ENCODE peak calls at places on chromosomes 16 and 17, in seven cellular contexts. E, Q, W, H, U, K and R are unnamed samples.

GRCh38 chr17:58333396-58334207 is 5.0 kb upstream of the TSPOAP1 start:
- DNase-seq in E (no peak), U (peak; percentile 30), H (no peak), W (no peak), Q (no peak), K (no peak), R (no peak)

GRCh38 chr16:78505544-78506371 is 406.3 kb downstream of the WWOX start:
- DNase-seq in U (no peak), H (peak; percentile 80), W (peak; percentile 14), E (peak; percentile 49), Q (no peak), K (no peak), R (no peak)

GRCh38 chr16:49262501-49262900 is 19.1 kb downstream of the CBLN1 start:
- DNase-seq in K (no peak), E (no peak), U (no peak), W (no peak), H (no peak), Q (no peak), R (no peak)

GRCh38 chr16:69909760-69910159 is 41.4 kb upstream of the CLEC18A start:
- DNase-seq in K (no peak), H (no peak), W (no peak), Q (no peak), E (no peak), U (no peak), R (no peak)

GRCh38 chr17:7380321-7380720 is 568 bp upstream of the TNK1 start:
- DNase-seq in H (no peak), E (no peak), Q (no peak), K (no peak), W (no peak), U (peak; percentile 54), R (no peak)

GRCh38 chr16:73107371-73107770 is 59.4 kb upstream of the ZFHX3 start:
- DNase-seq in K (no peak), W (no peak), U (no peak), H (no peak), Q (no peak), E (no peak), R (no peak)

GRCh38 chr16:4846503-4846900 is 586 bp downstream of the GLYR1 start:
- DNase-seq in Q (no peak), K (no peak), U (peak; percentile 42), W (peak; percentile 22), E (no peak), H (peak; percentile 35), R (peak; percentile 77)

GRCh38 chr16:49492090-49492801 is 118.6 kb downstream of the C16orf78 start:
- DNase-seq in H (no peak), K (no peak), W (peak; percentile 73), E (peak; percentile 92), Q (no peak), U (peak; percentile 94), R (no peak)

GRCh38 chr17:76716146-76716833 is 5.5 kb upstream of the MXRA7 start:
- DNase-seq in K (no peak), W (peak; percentile 79), Q (no peak), U (no peak), E (no peak), H (no peak), R (no peak)

GRCh38 chr16:54242199-54242598 is 44.4 kb downstream of the IRX3 start:
- DNase-seq in U (peak; percentile 36), K (no peak), Q (peak; percentile 41), W (peak; percentile 53), H (peak; percentile 53), E (peak; percentile 67), R (peak; percentile 73)

GRCh38 chr17:67260051-67260987 is 15.3 kb upstream of the HELZ start:
- DNase-seq in Q (no peak), E (no peak), W (no peak), K (no peak), H (peak; percentile 77), U (no peak), R (no peak)

GRCh38 chr16:30953111-30953510 is 4.2 kb downstream of the ORAI3 start:
- DNase-seq in Q (no peak), U (no peak), E (no peak), W (no peak), K (no peak), H (no peak), R (no peak)

GRCh38 chr17:49031965-49032928 is 35.1 kb downstream of the IGF2BP1 start:
- DNase-seq in Q (peak; percentile 82), E (peak; percentile 60), U (peak; percentile 88), K (peak; percentile 16), H (peak; percentile 86), W (peak; percentile 85), R (peak; percentile 90)

GRCh38 chr17:45022655-45023339 is 28.6 kb downstream of the DCAKD start:
- DNase-seq in E (no peak), W (no peak), Q (no peak), H (no peak), K (peak; percentile 45), U (no peak), R (no peak)

GRCh38 chr17:36544049-36544319 is 735 bp upstream of the GGNBP2 start:
- DNase-seq in E (no peak), W (peak; percentile 35), Q (no peak), K (peak; percentile 27), U (no peak), H (peak; percentile 14), R (peak; percentile 41)

GRCh38 chr17:49914096-49914490 is 54.9 kb upstream of the DLX4 start:
- DNase-seq in W (no peak), Q (no peak), K (no peak), U (no peak), E (no peak), H (no peak), R (no peak)

GRCh38 chr16:11297492-11298142 is 16.5 kb upstream of the PRM1 start:
- DNase-seq in Q (no peak), H (peak; percentile 67), U (peak; percentile 87), W (peak; percentile 71), E (peak; percentile 66), K (peak; percentile 92), R (peak; percentile 67)

GRCh38 chr17:47928415-47928814 is 13.0 kb upstream of the PNPO start:
- DNase-seq in Q (no peak), H (no peak), W (no peak), E (no peak), K (no peak), U (no peak), R (no peak)

GRCh38 chr17:1870592-1870991 is 40.8 kb downstream of the RPA1 start:
- DNase-seq in W (no peak), E (no peak), U (no peak), K (no peak), H (no peak), Q (no peak), R (no peak)

GRCh38 chr17:83152745-83153611 is 73.6 kb downstream of the METRNL start:
- DNase-seq in H (no peak), K (no peak), W (peak; percentile 4), U (peak; percentile 34), E (no peak), Q (no peak), R (no peak)

GRCh38 chr16:20956319-20956718 is 55.7 kb downstream of the LYRM1 start:
- DNase-seq in Q (no peak), K (no peak), W (no peak), E (no peak), H (no peak), U (no peak), R (peak; percentile 34)

GRCh38 chr17:71252446-71252845 is 868.4 kb upstream of the SOX9 start:
- DNase-seq in E (no peak), U (no peak), W (no peak), K (no peak), H (no peak), Q (no peak), R (no peak)

GRCh38 chr17:71251276-71251675 is 869.5 kb upstream of the SOX9 start:
- DNase-seq in H (no peak), E (no peak), W (no peak), Q (no peak), U (no peak), K (no peak), R (no peak)

GRCh38 chr17:71247455-71248015 is 873.3 kb upstream of the SOX9 start:
- DNase-seq in K (no peak), E (no peak), U (no peak), H (no peak), W (no peak), Q (no peak), R (no peak)

GRCh38 chr17:71251936-71252335 is 868.9 kb upstream of the SOX9 start:
- DNase-seq in E (no peak), Q (no peak), H (no peak), K (no peak), U (no peak), W (no peak), R (no peak)
- TF ChIP-seq JUND in E (no peak), Q (no peak), H (no peak), K (no peak), U (no peak), W (no peak), R (no peak)

DNA sequence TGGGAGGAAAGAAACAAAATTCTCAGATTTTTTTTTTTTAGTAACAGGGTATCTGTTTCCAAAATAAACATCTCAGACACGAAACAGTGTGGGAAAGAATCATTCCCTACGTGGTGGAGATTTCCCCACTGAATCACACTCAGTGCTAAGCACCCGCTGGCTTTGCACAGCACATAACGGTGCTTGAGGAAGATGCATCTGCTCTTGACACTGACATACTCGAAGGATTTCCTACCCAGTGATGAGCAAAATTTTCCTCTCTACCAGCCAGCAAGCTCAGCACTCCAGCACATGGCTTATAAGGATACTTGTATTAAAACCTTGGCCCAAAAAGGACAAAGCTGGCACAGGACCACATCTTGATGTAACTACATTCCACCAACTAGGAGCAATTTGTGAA is 59.1 kb downstream of the ANKFY1 start:
- DNase-seq in W (no peak), Q (no peak), E (no peak), H (no peak), K (no peak), U (no peak), R (peak; percentile 12)
- TF ChIP-seq JUND in W (no peak), Q (no peak), E (no peak), H (no peak), K (no peak), U (peak; percentile 32), R (no peak)

DNA sequence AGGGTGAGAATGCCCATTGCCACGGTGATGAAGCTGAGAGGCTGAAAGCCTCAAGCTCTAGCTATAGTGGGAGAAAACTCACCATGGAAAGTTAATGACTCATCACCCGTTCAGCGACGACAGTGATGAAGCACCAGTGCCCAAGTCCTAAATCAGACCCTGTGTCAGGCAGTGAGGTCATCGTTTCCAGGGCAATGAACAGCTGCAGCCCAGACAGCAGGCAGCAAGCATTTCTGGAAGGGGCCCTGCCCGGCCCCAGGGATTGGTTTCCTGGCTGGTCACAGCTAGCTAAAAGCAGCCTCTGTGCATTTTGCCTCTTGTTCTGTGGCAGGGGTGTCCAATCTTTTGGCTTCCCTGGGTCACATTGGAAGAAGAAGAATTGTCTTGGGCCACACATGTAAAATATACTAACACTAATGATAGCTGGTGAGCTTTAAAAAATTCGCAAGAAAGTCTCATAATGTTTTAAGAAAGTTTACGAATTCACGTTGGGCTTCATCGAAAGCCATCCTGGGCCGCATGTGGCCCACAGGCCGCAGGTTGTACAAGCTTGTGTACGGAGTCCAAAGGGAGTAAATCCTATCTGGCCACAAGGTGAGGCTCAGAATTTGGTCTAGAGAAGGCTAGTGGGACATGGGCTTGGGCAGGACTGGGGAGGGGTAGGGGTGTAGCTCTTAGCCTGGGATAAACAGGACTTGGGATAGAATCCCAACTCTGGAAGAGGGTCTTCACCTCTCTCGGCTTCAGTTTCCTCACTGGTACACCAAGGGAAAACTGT is 40.6 kb downstream of the MIS12 start:
- DNase-seq in E (no peak), U (peak; percentile 70), H (peak; percentile 59), Q (peak; percentile 75), W (peak; percentile 52), K (no peak), R (no peak)
- TF ChIP-seq JUND in E (no peak), U (peak; percentile 99), H (no peak), Q (peak; percentile 82), W (peak; percentile 94), K (no peak), R (no peak)

GRCh38 chr16:24850289-24850931 is 4.6 kb downstream of the SLC5A11 start:
- DNase-seq in U (no peak), Q (no peak), H (no peak), W (no peak), E (no peak), K (no peak), R (no peak)
- TF ChIP-seq JUND in U (peak; percentile 21), Q (no peak), H (no peak), W (no peak), E (no peak), K (no peak), R (no peak)